ENCODE peak calls at places on chromosomes 2 and 18, in six cellular contexts. J is fibroblast of pulmonary artery, F is breast epithelium, K is IMR-90, X is astrocyte of the spinal cord, Z is lower leg skin. R is an unnamed sample.

GRCh38 chr2:166665991-166666940 is 172.2 kb upstream of the SCN7A start:
- DNase-seq in Z (no peak), J (peak), K (peak), X (peak), F (no peak), R (no peak)

GRCh38 chr2:225670111-225670974 is 270.8 kb downstream of the NYAP2 start:
- DNase-seq in K (peak), F (no peak), J (peak), X (peak), Z (no peak), R (peak)

GRCh38 chr2:101053117-101053516 is 51.0 kb downstream of the RPL31 start:
- DNase-seq in X (no peak), K (no peak), F (no peak), Z (no peak), J (no peak), R (no peak)

GRCh38 chr2:141947715-141948114 is 183.1 kb downstream of the LRP1B start:
- DNase-seq in K (no peak), F (no peak), Z (no peak), J (no peak), X (no peak), R (no peak)

GRCh38 chr18:36534154-36534688 is 236.7 kb downstream of the FHOD3 start:
- DNase-seq in F (no peak), X (peak), J (no peak), K (no peak), Z (no peak), R (no peak)

GRCh38 chr2:58156780-58157179 is 84.3 kb downstream of the FANCL start:
- DNase-seq in K (peak), X (peak), J (no peak), Z (no peak), F (no peak), R (peak)

GRCh38 chr2:101173707-101174295 is 22.6 kb upstream of the TBC1D8 start:
- DNase-seq in J (no peak), K (no peak), X (no peak), F (no peak), Z (peak), R (no peak)

GRCh38 chr2:106159867-106160785 is 34.0 kb downstream of the UXS1 start:
- DNase-seq in F (no peak), J (no peak), K (no peak), X (no peak), Z (no peak), R (no peak)

GRCh38 chr2:235644191-235644590 is 150.3 kb downstream of the AGAP1 start:
- DNase-seq in X (no peak), Z (no peak), J (no peak), K (no peak), F (no peak), R (peak)

GRCh38 chr2:20536619-20537422 is 89.9 kb downstream of the RHOB start:
- DNase-seq in J (no peak), Z (no peak), X (no peak), K (no peak), F (no peak), R (no peak)

GRCh38 chr18:44851806-44852205 is 171.1 kb downstream of the SETBP1 start:
- DNase-seq in J (no peak), F (no peak), X (no peak), K (no peak), Z (no peak), R (no peak)

DNA sequence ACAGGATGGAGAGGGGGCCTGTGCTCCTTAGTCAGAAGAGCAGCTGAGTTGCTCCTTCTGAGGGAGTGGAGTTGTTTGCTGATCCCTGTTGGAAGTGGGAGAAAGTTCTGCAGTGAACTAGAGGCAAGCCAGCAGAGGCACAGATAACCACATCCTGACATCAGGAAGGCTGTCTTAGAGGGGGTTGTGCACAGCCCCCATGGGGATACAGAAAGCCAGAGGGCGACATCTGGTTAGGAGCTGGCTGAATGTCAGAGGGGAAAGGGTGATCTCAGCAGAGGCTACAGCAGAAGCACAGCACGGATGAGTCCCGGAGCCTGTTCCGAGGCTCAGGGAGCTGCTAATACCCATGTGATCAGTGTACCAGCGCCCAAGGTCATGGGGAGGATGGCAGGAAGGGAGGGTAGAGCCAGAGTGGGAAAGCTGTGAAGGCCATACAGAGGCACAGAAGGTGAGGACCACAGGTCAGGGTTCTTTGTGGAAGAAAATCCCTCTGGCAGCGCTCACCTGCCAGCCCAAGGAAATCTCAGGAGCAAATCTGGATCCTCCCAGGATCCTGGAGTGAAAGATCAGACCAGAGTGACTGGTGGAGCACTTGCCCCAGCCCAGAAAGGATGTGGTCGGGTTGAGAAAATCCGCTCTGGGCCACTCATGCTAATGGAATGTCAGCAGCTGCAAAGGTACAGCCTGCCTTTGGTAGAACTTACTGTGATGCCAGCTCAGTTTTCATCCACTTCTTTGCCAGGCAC is 111.8 kb downstream of the STPG4 start:
- DNase-seq in J (peak), Z (peak), X (peak), K (peak), F (no peak), R (peak)
- TF ChIP-seq CTCF in J (no peak), Z (no peak), X (no peak), K (no peak), F (no peak), R (peak)

GRCh38 chr2:68911246-68911645 is 40.0 kb upstream of the BMP10 start:
- DNase-seq in Z (no peak), K (no peak), J (no peak), F (no peak), X (no peak), R (no peak)

GRCh38 chr2:68907232-68907922 is 36.2 kb upstream of the BMP10 start:
- DNase-seq in Z (no peak), J (no peak), K (no peak), X (no peak), F (no peak), R (no peak)

GRCh38 chr2:68907923-68908253 is 36.7 kb upstream of the BMP10 start:
- DNase-seq in F (no peak), K (no peak), X (no peak), Z (no peak), J (no peak), R (no peak)

GRCh38 chr2:68909793-68910674 is 38.8 kb upstream of the BMP10 start:
- DNase-seq in Z (peak), J (peak), K (peak), F (peak), X (peak), R (peak)

DNA sequence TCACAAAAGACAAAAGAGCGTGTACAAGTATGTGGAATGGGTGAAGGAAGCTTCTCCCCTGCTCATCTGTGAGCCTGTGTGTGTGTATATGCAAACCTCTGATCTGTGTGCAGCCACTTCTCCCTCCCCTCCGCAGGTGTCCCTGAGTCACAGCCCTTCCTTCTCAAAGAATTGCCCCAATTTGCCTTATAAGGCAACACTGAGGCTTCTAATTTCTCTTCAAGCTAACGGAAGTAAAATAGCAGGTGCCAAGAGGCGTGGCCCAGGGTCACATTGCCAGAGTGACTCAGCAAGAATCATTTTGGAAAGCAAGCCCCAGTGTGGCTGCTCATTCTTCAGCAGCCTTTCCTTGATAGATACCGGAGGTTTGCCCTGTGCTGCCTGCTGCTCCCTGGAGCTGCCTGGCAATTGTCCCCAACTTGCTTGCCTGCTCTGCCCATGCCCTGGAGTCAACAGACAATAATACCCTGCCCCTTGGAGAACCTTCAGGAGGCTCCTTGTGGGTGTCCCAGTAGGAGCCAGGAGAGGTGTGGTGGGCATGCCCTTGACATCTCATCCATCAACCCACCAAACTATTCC is 37.3 kb upstream of the BMP10 start:
- DNase-seq in Z (peak), J (peak), F (peak), K (peak), X (peak), R (peak)
- H3K4me3 ChIP-seq in Z (no peak), J (no peak), F (no peak), K (no peak), X (no peak), R (no peak)

DNA sequence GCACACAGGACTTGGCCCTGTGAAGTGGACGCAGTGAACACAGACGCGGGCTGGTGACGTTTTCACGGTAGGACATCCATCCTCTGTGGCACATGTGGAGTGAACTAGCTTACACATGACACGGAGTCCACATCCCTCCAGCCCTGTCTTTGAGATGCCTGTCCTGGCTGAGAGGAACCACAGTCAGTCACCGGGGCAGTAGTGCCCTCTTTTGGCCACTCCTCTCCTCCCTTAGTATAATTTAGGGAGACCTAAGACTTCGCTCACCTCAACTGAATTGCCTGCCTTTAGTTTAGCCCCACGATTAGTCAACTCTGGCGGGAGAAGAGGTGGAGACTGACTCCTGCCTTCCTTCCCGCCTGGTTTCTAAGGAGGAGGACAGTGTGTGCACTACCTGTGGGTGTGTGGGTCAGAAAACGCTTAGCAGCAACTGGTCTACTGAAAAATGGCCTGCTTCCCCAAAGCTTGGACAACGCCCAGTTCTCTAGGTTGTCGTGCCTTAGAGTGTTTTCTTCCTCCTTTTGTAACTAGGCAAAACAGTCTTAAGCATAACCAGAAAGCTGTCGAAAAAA is 70.6 kb downstream of the MBP start:
- DNase-seq in J (no peak), K (no peak), Z (no peak), X (peak), F (no peak), R (no peak)
- TF ChIP-seq CTCF in J (no peak), K (no peak), Z (no peak), X (peak), F (no peak), R (no peak)

DNA sequence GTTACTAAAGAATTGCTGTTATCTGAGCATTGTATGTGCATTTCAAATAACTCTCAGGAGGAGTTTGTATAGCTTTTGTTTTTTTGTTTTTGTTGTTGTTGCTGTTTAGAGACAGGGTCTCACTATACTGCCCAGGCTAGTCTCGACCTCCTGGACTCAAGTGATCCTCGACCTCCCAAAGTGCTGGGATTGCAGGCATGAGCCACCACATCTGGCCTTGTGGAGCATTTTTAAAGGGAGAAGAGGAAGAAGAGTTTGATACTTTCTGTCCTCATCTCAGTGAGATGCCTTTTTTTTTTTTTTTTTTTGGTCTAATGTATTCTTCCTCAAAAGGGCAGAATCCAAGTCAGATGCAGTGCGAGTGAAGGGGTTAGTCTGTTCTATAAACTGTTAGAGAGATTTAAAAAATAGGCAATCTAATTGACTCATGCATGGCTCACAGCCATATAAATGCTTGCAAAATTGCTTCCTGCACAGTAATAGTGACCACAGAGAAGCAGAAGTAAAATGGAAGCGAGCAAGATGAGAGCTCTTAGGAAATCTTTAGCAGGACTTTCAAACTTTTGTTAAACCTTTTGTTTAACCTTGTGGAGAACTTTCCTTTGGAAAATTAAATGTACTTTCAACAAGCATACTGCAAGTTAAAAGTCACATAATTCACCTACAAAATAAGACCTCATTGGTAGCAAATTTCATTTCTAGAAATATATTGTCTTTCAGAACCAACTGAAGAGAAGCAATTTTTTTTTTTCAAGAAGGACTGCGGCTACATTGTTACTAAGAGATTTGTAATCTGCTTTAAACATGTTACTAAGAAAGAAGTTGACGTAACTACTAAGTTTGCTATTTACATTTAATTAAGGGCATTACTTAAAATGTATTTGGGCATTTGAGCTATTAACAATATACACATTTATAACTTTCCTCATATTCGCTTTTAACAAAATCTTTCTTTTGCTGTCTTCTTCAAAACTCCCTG is 52.3 kb upstream of the ROCK1 start:
- DNase-seq in Z (peak), X (peak), J (peak), K (peak), F (no peak), R (peak)
- H3K4me3 ChIP-seq in Z (no peak), X (no peak), J (no peak), K (peak), F (no peak), R (peak)

R was measured in AG10803.